ENCODE peak calls at places on chromosomes 1 and 21, in five cellular contexts. Y, H, T, P and S are unnamed samples.

GRCh38 chr1:4306559-4307467 is 347.6 kb upstream of the AJAP1 start:
- DNase-seq in T (no peak), H (no peak), P (no peak), Y (no peak), S (no peak)

GRCh38 chr1:10779201-10779600 is 17.2 kb downstream of the CASZ1 start:
- DNase-seq in H (no peak), Y (no peak), T (peak; percentile 86), P (peak; percentile 47), S (no peak)

GRCh38 chr1:78619803-78620579 is at the start of gene IFI44L:
- DNase-seq in T (peak; percentile 35), P (peak; percentile 15), Y (peak; percentile 56), H (no peak), S (peak; percentile 69)

GRCh38 chr21:35195232-35195631 is 146.1 kb upstream of the RUNX1 start:
- DNase-seq in H (no peak), Y (no peak), T (no peak), P (no peak), S (no peak)

GRCh38 chr1:204286323-204286714 is 72.5 kb upstream of the GOLT1A start:
- DNase-seq in P (no peak), T (no peak), H (no peak), Y (no peak), S (no peak)

GRCh38 chr1:113684153-113684541 is 75.1 kb downstream of the PHTF1 start:
- DNase-seq in H (peak; percentile 92), Y (peak; percentile 73), P (peak; percentile 32), T (no peak), S (peak; percentile 52)

GRCh38 chr1:223337174-223337869 is 26.7 kb downstream of the SUSD4 start:
- DNase-seq in T (no peak), H (no peak), P (peak; percentile 41), Y (no peak), S (no peak)

GRCh38 chr1:161173711-161174110 is 3.6 kb downstream of the B4GALT3 start:
- DNase-seq in H (no peak), Y (no peak), P (no peak), T (no peak), S (no peak)

GRCh38 chr1:11374079-11374747 is 101.2 kb downstream of the UBIAD1 start:
- DNase-seq in Y (no peak), H (no peak), T (no peak), P (no peak), S (no peak)

GRCh38 chr1:61842863-61843514 is 100.7 kb downstream of the PATJ start:
- DNase-seq in H (no peak), Y (no peak), P (no peak), T (no peak), S (no peak)

GRCh38 chr1:172778461-172779455 is 119.9 kb downstream of the FASLG start:
- DNase-seq in H (no peak), T (no peak), P (no peak), Y (no peak), S (no peak)

GRCh38 chr1:6419397-6419802 is 319 bp downstream of the HES2 start:
- DNase-seq in P (no peak), H (no peak), T (no peak), Y (no peak), S (no peak)

GRCh38 chr1:36732038-36732402 is 249.3 kb upstream of the CSF3R start:
- DNase-seq in T (no peak), H (no peak), Y (no peak), P (no peak), S (no peak)

GRCh38 chr1:157240495-157241184 is 102.4 kb upstream of the ETV3 start:
- DNase-seq in Y (no peak), P (peak; percentile 94), H (no peak), T (peak; percentile 64), S (no peak)

GRCh38 chr1:27217401-27217800 is 17.0 kb upstream of the WDTC1 start:
- DNase-seq in T (no peak), H (no peak), Y (no peak), P (no peak), S (no peak)

GRCh38 chr21:25983745-25984144 is 186.8 kb downstream of the APP start:
- DNase-seq in Y (no peak), H (no peak), P (peak; percentile 36), T (no peak), S (no peak)

GRCh38 chr21:21971384-21971783 is 973.2 kb downstream of the NCAM2 start:
- DNase-seq in H (no peak), Y (no peak), T (no peak), P (no peak), S (no peak)

GRCh38 chr1:2534775-2535387 is 4.8 kb upstream of the HES5 start:
- DNase-seq in H (no peak), P (no peak), T (no peak), Y (no peak), S (peak; percentile 69)

GRCh38 chr1:155085504-155086181 is 7.0 kb downstream of the EFNA3 start:
- DNase-seq in H (peak; percentile 85), Y (peak; percentile 75), T (peak; percentile 75), P (peak; percentile 78), S (peak; percentile 79)

GRCh38 chr1:162026906-162027305 is 3.2 kb upstream of the OLFML2B start:
- DNase-seq in T (no peak), Y (no peak), H (no peak), P (peak; percentile 25), S (no peak)

GRCh38 chr1:178645826-178646200 is 79.2 kb upstream of the RALGPS2 start:
- DNase-seq in H (no peak), Y (no peak), P (no peak), T (no peak), S (no peak)

GRCh38 chr1:36764796-36765195 is 269.5 kb downstream of the GRIK3 start:
- DNase-seq in Y (no peak), T (no peak), H (no peak), P (no peak), S (no peak)

GRCh38 chr1:8238141-8239038 is 79.5 kb upstream of the SLC45A1 start:
- DNase-seq in T (no peak), Y (no peak), P (no peak), H (no peak), S (no peak)

GRCh38 chr1:62306065-62306464 is 13.2 kb downstream of the KANK4 start:
- DNase-seq in T (no peak), Y (no peak), P (no peak), H (no peak), S (no peak)

GRCh38 chr1:114779722-114780121 is 763 bp downstream of the SIKE1 start:
- DNase-seq in T (no peak), H (no peak), P (no peak), Y (no peak), S (no peak)

GRCh38 chr1:2159124-2159523 is 35.4 kb downstream of the FAAP20 start:
- DNase-seq in H (no peak), Y (no peak), T (no peak), P (no peak), S (no peak)

GRCh38 chr21:37784591-37785318 is 131.5 kb downstream of the KCNJ6 start:
- DNase-seq in Y (no peak), P (no peak), T (no peak), H (no peak), S (no peak)

GRCh38 chr1:40039757-40040510 is 595 bp upstream of the CAP1 start:
- DNase-seq in Y (peak; percentile 82), P (peak; percentile 82), H (peak; percentile 95), T (peak; percentile 83), S (peak; percentile 90)

GRCh38 chr1:23273450-23274133 is 56.3 kb upstream of the HTR1D start:
- DNase-seq in H (no peak), P (peak; percentile 19), Y (no peak), T (no peak), S (no peak)

GRCh38 chr1:15727021-15727420 is 9.0 kb upstream of the SLC25A34 start:
- DNase-seq in P (no peak), T (no peak), H (no peak), Y (no peak), S (no peak)

GRCh38 chr21:36696390-36696639 is 2.6 kb upstream of the SIM2 start:
- DNase-seq in Y (no peak), T (no peak), H (no peak), P (no peak), S (no peak)

DNA sequence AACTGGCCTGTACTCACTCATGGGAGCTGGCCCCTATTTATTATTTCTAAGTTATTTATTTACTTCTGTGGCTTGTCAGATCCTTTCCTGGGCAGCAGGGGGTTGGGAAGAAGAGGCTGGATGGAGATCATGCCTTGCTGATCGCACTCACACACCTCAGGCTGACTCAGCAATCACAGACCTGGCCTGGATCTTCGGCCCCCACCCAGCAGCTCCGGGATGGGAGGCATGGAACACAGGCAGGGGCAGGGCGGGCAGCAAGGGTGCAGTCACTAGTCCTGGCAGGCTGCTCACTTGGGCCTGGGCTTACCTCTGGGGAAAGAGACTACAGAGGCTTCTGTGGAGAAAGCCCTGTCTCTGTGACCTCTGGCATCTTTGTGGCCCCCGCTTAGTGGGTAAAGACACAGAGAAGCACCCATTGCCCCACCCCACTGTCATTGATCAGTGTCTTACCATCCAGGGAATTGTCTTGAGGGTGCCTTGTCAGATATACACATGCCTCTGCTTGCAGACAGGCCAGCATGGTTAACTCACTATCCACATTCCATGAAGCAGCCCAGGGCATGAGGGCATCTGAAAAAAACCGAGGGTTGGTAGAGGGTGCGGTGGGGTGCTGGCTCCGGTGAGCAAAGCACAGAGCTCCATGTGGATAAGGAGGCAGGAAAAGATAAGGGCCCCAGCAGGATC is 3.7 kb downstream of the ARTN start:
- DNase-seq in T (no peak), H (peak; percentile 47), Y (no peak), P (no peak), S (no peak)
- H3K4me3 ChIP-seq in T (no peak overlapping the region), H (no peak overlapping the region), Y (no peak overlapping the region), P (no peak overlapping the region), S (no peak overlapping the region)

GRCh38 chr1:41313661-41314131 is 47.5 kb upstream of the FOXO6 start:
- DNase-seq in H (no peak), Y (no peak), T (no peak), P (peak; percentile 25), S (no peak)
- H3K4me1 ChIP-seq in H (peaks cover 27% of the 10 kb centered on the region), Y (peaks cover 5% of the 10 kb centered on the region), T (peaks cover 9% of the 10 kb centered on the region), P (peaks cover 2% of the 10 kb centered on the region), S (no peaks in the 10 kb centered on the region)

DNA sequence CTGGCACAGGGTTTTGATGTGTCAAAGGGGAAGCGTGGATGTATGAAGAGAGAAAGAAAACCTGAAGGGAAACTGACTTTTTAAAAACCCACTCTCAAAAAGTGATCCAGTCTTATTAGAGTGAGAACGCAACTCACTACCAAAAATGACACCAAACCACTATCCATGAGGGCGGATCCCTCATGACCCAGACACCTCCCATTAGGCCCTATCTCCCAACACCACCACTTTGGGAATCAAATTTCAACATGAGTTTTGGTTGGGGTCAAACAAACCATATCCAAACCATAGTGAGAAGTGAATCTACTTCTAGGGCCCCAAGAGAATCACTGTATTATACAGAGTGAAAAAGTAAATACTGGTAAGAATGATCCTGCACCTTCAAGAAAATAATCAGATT is 53.5 kb downstream of the FNBP1L start:
- DNase-seq in T (no peak), H (no peak), Y (no peak), P (no peak), S (no peak)
- TF ChIP-seq POLR2A in T (no peak), H (no peak), Y (no peak), P (no peak), S (no peak)

GRCh38 chr1:70204139-70204538 is 1.2 kb downstream of the LRRC40 start:
- DNase-seq in H (no peak), P (no peak), T (no peak), Y (no peak), S (no peak)
- H3K4me3 ChIP-seq in H (no peak overlapping the region), P (no peak overlapping the region), T (peak overlapping the region; percentile 75), Y (peak overlapping the region; percentile 88), S (no peak overlapping the region)